ENCODE peak calls at places on chromosomes 1 and 21, in six cellular contexts. Q is fibroblast of mammary gland, U is brain microvascular endothelial cell, T is WTC11, W is ovary, E is left ventricle myocardium inferior. S is an unnamed sample.

GRCh38 chr1:24321712-24322635 is 2.8 kb downstream of the GRHL3 start:
- DNase-seq in W (peak), Q (peak), T (peak), E (peak), U (peak), S (peak)

GRCh38 chr21:34187935-34188334 is 114.6 kb downstream of the MRPS6 start:
- DNase-seq in E (peak), U (no peak), Q (peak), W (no peak), T (no peak), S (no peak)

GRCh38 chr1:114219247-114219872 is 65.7 kb upstream of the SYT6 start:
- DNase-seq in E (no peak), T (no peak), W (no peak), U (no peak), Q (peak), S (no peak)

GRCh38 chr1:203454986-203455471 is 20.6 kb upstream of the PRELP start:
- DNase-seq in U (no peak), W (no peak), T (no peak), Q (no peak), E (no peak), S (no peak)

GRCh38 chr21:33558777-33559421 is 16.1 kb downstream of the SON start:
- DNase-seq in E (no peak), Q (no peak), W (no peak), T (no peak), U (no peak), S (no peak)

GRCh38 chr1:204692852-204693356 is 7.4 kb upstream of the LRRN2 start:
- DNase-seq in U (no peak), W (no peak), Q (no peak), E (no peak), T (peak), S (no peak)

GRCh38 chr1:237016626-237017025 is 12.4 kb upstream of the MT1HL1 start:
- DNase-seq in U (no peak), W (no peak), E (no peak), Q (no peak), T (no peak), S (no peak)

GRCh38 chr1:111565079-111565478 is 54.5 kb upstream of the RAP1A start:
- DNase-seq in E (no peak), Q (peak), U (peak), T (no peak), W (no peak), S (no peak)

GRCh38 chr1:29878501-29878900 is 642.2 kb downstream of the PTPRU start:
- DNase-seq in E (no peak), U (no peak), T (no peak), W (no peak), Q (no peak), S (no peak)

GRCh38 chr1:235006816-235007215 is 121.8 kb downstream of the TOMM20 start:
- DNase-seq in T (no peak), Q (no peak), E (no peak), W (no peak), U (no peak), S (no peak)

GRCh38 chr1:226881515-226882185 is 11.2 kb downstream of the PSEN2 start:
- DNase-seq in Q (peak), E (no peak), U (no peak), T (no peak), W (no peak), S (no peak)

DNA sequence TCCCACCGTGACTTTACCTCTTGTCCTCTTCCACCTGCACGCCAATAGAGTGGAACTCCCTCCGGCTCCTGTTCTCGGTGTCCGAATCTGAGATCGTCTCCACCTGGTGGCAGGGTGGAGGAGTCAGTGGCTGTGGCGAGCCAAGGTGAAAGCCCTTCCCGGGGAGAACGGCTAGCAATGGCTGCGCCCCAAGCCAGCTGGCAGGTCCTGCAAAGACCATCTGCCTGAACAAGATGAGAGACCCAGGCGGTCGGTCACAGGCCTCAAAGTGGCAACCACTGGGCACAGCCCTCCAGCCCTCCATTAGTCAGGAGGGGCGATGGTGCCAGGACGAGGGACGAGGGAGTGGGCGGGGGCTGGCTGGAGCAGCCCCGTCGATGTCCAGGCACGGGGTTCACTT is 25.4 kb upstream of the SMIM12 start:
- DNase-seq in Q (no peak), W (no peak), U (no peak), E (no peak), T (peak), S (no peak)
- TF ChIP-seq CTCF in Q (no peak), W (no peak), U (peak), E (no peak), T (no peak), S (no peak)

DNA sequence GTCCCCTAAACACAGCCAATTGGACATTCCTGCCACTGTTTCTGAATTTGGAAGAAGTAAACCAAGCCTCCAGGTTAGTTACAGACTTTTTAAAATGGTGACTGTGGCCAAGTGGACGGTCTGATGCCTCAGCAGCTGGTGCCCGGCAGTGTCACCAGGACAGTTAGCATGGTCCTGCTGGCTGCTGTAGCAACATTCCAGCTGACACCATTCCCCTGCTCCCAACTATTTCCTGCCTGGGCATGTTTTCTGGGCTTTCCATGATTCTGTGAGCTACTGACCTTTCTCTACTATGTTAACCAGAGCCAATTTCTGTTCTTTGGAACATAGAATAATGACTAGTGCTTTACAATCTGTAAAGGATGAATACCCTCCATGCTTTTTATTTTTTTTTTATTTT is 95.0 kb downstream of the TLR5 start:
- DNase-seq in T (no peak), W (no peak), U (no peak), Q (no peak), E (no peak), S (no peak)
- TF ChIP-seq CTCF in T (no peak), W (no peak), U (no peak), Q (no peak), E (no peak), S (no peak)

DNA sequence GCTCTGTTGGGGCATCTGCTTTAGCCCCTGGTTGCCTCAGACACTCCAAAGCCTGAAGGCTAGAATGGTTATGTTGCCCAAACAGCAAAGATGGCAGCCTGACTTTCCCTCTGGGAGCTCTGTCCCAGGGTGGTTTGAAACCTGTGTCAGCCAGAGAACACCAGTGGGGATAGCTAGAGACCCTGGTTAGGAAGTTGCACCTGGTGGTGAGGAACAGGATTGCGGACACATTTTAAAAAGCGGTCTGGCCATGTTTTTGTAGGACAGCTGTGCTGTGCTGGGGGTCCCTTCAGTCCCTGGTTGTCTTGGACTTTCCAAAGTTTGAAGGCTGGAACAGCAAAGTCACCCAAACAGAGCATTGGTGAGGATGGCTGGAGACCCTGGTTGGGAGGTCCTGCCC is 87.8 kb downstream of the DNM3 start:
- DNase-seq in W (no peak), U (no peak), T (no peak), Q (no peak), E (no peak), S (no peak)
- TF ChIP-seq CTCF in W (no peak), U (peak), T (no peak), Q (no peak), E (no peak), S (peak)

GRCh38 chr21:38712076-38712475 is 93.7 kb upstream of the ETS2 start:
- DNase-seq in W (no peak), Q (peak), T (peak), U (peak), E (no peak), S (peak)
- TF ChIP-seq CTCF in W (no peak), Q (peak), T (no peak), U (peak), E (peak), S (peak)

GRCh38 chr1:209513226-209513625 is 70.3 kb upstream of the CAMK1G start:
- DNase-seq in U (peak), E (no peak), T (no peak), Q (peak), W (no peak), S (peak)
- TF ChIP-seq CTCF in U (peak), E (peak), T (peak), Q (peak), W (no peak), S (peak)

GRCh38 chr1:26177182-26177684 is at the start of gene CNKSR1:
- DNase-seq in Q (no peak), W (no peak), U (no peak), E (no peak), T (peak), S (no peak)
- TF ChIP-seq CTCF in Q (no peak), W (no peak), U (no peak), E (no peak), T (no peak), S (no peak)

DNA sequence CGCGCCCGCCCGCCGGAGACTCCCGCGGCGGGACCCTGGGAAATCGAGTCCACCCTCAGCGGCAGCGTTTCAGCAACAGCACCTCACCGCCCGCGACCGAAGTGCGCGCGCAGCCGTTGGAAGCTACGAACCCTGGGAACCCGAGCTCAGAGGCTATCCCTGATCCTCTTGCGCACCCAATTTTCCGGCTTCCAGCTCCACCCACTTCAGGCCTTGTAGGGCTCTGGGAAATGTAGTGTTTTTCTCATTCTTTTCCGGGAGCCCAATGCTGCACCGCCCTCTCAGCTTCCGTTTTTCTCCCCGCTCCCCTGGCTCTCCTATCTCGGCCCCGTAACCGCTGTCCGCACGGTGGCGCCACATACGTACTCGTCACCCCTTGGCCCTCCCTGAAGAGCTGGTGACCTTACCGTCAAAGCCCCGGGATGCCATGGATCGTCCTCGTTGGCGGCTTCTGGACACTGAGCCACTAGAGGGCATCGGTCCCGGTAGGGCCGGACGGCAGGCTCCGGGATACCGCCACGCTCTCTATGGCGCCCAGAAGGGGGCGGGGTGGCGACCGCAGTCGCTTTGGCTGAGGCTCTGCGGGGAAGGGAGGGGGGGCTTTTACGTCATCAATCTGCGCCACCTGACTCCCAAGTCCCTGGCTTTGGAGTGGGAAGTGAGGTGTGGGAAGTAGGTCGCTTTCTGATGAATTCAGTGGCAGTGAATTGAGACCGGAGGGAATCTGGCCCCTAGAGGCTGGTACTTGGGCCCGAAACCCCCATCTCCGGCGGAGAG is at the start of the genes ODR4 and TPR:
- DNase-seq in E (peak), W (peak), T (peak), U (peak), Q (peak), S (peak)
- TF ChIP-seq CTCF in E (peak), W (peak), T (peak), U (peak), Q (peak), S (peak)

S was measured in nephron progenitor cell.